ENCODE peak calls at places on chromosomes 16 and 17, in seven cellular contexts. K is stimulated activated CD8-positive, alpha-beta memory T cell treated with anti-CD3 and anti-CD28 coated beads, Interleukin-15, amount 100 ng/mL, for 24 hours; Y is osteocyte; R is ELR; T is neural crest cell; W is pancreas; I is foreskin fibroblast. X is an unnamed sample.

GRCh38 chr17:65334391-65334790 is 197.2 kb downstream of the RGS9 start:
- DNase-seq in R (peak), Y (no peak), K (no peak), W (no peak), I (peak), T (no peak), X (no peak)

GRCh38 chr16:87227651-87228015 is 89.6 kb downstream of the C16orf95 start:
- DNase-seq in Y (no peak), W (no peak), I (no peak), K (no peak), T (no peak), R (no peak), X (no peak)

GRCh38 chr16:86513471-86514277 is 3.3 kb downstream of the FOXF1 start:
- DNase-seq in R (no peak), T (no peak), K (no peak), Y (no peak), W (no peak), I (no peak), X (no peak)

GRCh38 chr16:57277586-57277985 is 6.9 kb downstream of the PLLP start:
- DNase-seq in T (no peak), Y (no peak), I (peak), R (peak), W (no peak), K (no peak), X (no peak)

GRCh38 chr17:78722101-78722761 is 59.8 kb downstream of the CYTH1 start:
- DNase-seq in T (no peak), R (no peak), Y (no peak), I (peak), K (no peak), W (no peak), X (no peak)

GRCh38 chr16:67969286-67970039 is 1.0 kb upstream of the SLC12A4 start:
- DNase-seq in R (peak), W (no peak), I (peak), T (no peak), K (no peak), Y (no peak), X (no peak)

GRCh38 chr16:25030420-25031131 is 15.4 kb upstream of the ARHGAP17 start:
- DNase-seq in K (no peak), Y (no peak), W (no peak), R (no peak), T (no peak), I (no peak), X (no peak)

GRCh38 chr16:49085689-49086088 is 195.9 kb downstream of the CBLN1 start:
- DNase-seq in R (no peak), K (no peak), W (no peak), T (no peak), Y (no peak), I (peak), X (no peak)

GRCh38 chr17:57580055-57580739 is 164.9 kb downstream of the CCDC182 start:
- DNase-seq in I (no peak), R (no peak), K (no peak), Y (no peak), W (no peak), T (no peak), X (no peak)

GRCh38 chr17:2412561-2413021 is 11.7 kb upstream of the MNT start:
- DNase-seq in I (peak), R (no peak), K (no peak), T (no peak), Y (no peak), W (peak), X (no peak)

GRCh38 chr17:76092526-76093413 is 10.8 kb downstream of the EXOC7 start:
- DNase-seq in I (no peak), T (no peak), R (no peak), Y (no peak), W (no peak), K (no peak), X (no peak)